ENCODE peak calls at places on chromosomes 4 and X, in four cellular contexts. One of them, this sample, is unnamed.

GRCh38 chrX:41421071-41421729 is 25.9 kb upstream of the NYX start:
- DNase-seq in AG09319: no peak
- DNase-seq in activated gamma-delta T cell treated with Interleukin-2 at 50 U/mL for 16 hours: no peak
- DNase-seq in tibial artery: no peak
- DNase-seq in this sample: no peak

GRCh38 chr4:581753-582361 is 5.8 kb upstream of the TMEM271 start:
- DNase-seq in activated gamma-delta T cell treated with Interleukin-2 at 50 U/mL for 16 hours: no peak
- DNase-seq in AG09319: no peak
- DNase-seq in tibial artery: no peak
- DNase-seq in this sample: no peak

GRCh38 chr4:40908702-40909362 is 159.1 kb downstream of the NSUN7 start:
- DNase-seq in tibial artery: peak
- DNase-seq in activated gamma-delta T cell treated with Interleukin-2 at 50 U/mL for 16 hours: peak
- DNase-seq in AG09319: no peak
- DNase-seq in this sample: no peak

GRCh38 chr4:75180790-75181776 is 248.2 kb downstream of the PARM1 start:
- DNase-seq in AG09319: no peak
- DNase-seq in activated gamma-delta T cell treated with Interleukin-2 at 50 U/mL for 16 hours: no peak
- DNase-seq in tibial artery: peak
- DNase-seq in this sample: no peak

GRCh38 chrX:1477801-1478458 is 25.2 kb upstream of the ASMTL start:
- DNase-seq in activated gamma-delta T cell treated with Interleukin-2 at 50 U/mL for 16 hours: no peak
- DNase-seq in AG09319: no peak
- DNase-seq in tibial artery: no peak
- DNase-seq in this sample: no peak

GRCh38 chr4:106270708-106271107 is 45.3 kb downstream of the TBCK start:
- DNase-seq in AG09319: no peak
- DNase-seq in tibial artery: no peak
- DNase-seq in activated gamma-delta T cell treated with Interleukin-2 at 50 U/mL for 16 hours: no peak
- DNase-seq in this sample: no peak

GRCh38 chr4:1910643-1911042 is 39.5 kb downstream of the NSD2 start:
- DNase-seq in activated gamma-delta T cell treated with Interleukin-2 at 50 U/mL for 16 hours: no peak
- DNase-seq in tibial artery: no peak
- DNase-seq in AG09319: peak
- DNase-seq in this sample: no peak

GRCh38 chrX:50889582-50889981 is 21.0 kb upstream of the BMP15 start:
- DNase-seq in activated gamma-delta T cell treated with Interleukin-2 at 50 U/mL for 16 hours: no peak
- DNase-seq in tibial artery: no peak
- DNase-seq in AG09319: no peak
- DNase-seq in this sample: no peak

GRCh38 chrX:39984191-39984956 is 113.4 kb downstream of the BCOR start:
- DNase-seq in activated gamma-delta T cell treated with Interleukin-2 at 50 U/mL for 16 hours: no peak
- DNase-seq in tibial artery: no peak
- DNase-seq in AG09319: no peak
- DNase-seq in this sample: no peak

GRCh38 chr4:32569844-32570243 is 1849.7 kb downstream of the PCDH7 start:
- DNase-seq in activated gamma-delta T cell treated with Interleukin-2 at 50 U/mL for 16 hours: no peak
- DNase-seq in tibial artery: no peak
- DNase-seq in AG09319: no peak
- DNase-seq in this sample: no peak

GRCh38 chr4:10033191-10033881 is 12.0 kb upstream of the SLC2A9 start:
- DNase-seq in AG09319: no peak
- DNase-seq in activated gamma-delta T cell treated with Interleukin-2 at 50 U/mL for 16 hours: no peak
- DNase-seq in tibial artery: peak
- DNase-seq in this sample: no peak

GRCh38 chr4:152704788-152705187 is 25.0 kb upstream of the TMEM154 start:
- DNase-seq in activated gamma-delta T cell treated with Interleukin-2 at 50 U/mL for 16 hours: no peak
- DNase-seq in AG09319: no peak
- DNase-seq in tibial artery: no peak
- DNase-seq in this sample: no peak

GRCh38 chrX:154002215-154002719 is 17.4 kb downstream of the IRAK1 start:
- DNase-seq in activated gamma-delta T cell treated with Interleukin-2 at 50 U/mL for 16 hours: peak
- DNase-seq in tibial artery: no peak
- DNase-seq in AG09319: peak
- DNase-seq in this sample: no peak

GRCh38 chr4:62814510-62815047 is 1594.7 kb downstream of the TECRL start:
- DNase-seq in tibial artery: no peak
- DNase-seq in AG09319: no peak
- DNase-seq in activated gamma-delta T cell treated with Interleukin-2 at 50 U/mL for 16 hours: no peak
- DNase-seq in this sample: no peak

GRCh38 chrX:69163936-69164741 is 1.1 kb downstream of the PJA1 start:
- DNase-seq in AG09319: no peak
- DNase-seq in tibial artery: no peak
- DNase-seq in activated gamma-delta T cell treated with Interleukin-2 at 50 U/mL for 16 hours: peak
- DNase-seq in this sample: no peak

GRCh38 chrX:66918511-66918910 is 279.6 kb upstream of the EDA2R start:
- DNase-seq in tibial artery: no peak
- DNase-seq in AG09319: no peak
- DNase-seq in activated gamma-delta T cell treated with Interleukin-2 at 50 U/mL for 16 hours: no peak
- DNase-seq in this sample: no peak

GRCh38 chr4:100762738-100763137 is 244.9 kb upstream of the EMCN start:
- DNase-seq in activated gamma-delta T cell treated with Interleukin-2 at 50 U/mL for 16 hours: no peak
- DNase-seq in tibial artery: no peak
- DNase-seq in AG09319: no peak
- DNase-seq in this sample: no peak

GRCh38 chrX:30181353-30181752 is 34.0 kb upstream of the MAGEB2 start:
- DNase-seq in tibial artery: no peak
- DNase-seq in AG09319: no peak
- DNase-seq in activated gamma-delta T cell treated with Interleukin-2 at 50 U/mL for 16 hours: no peak
- DNase-seq in this sample: no peak

GRCh38 chrX:30141966-30142365 is 73.4 kb upstream of the MAGEB2 start:
- DNase-seq in activated gamma-delta T cell treated with Interleukin-2 at 50 U/mL for 16 hours: no peak
- DNase-seq in AG09319: peak
- DNase-seq in tibial artery: no peak
- DNase-seq in this sample: no peak

GRCh38 chr4:52126946-52127345 is 75.8 kb downstream of the SPATA18 start:
- DNase-seq in tibial artery: no peak
- DNase-seq in activated gamma-delta T cell treated with Interleukin-2 at 50 U/mL for 16 hours: no peak
- DNase-seq in AG09319: no peak
- DNase-seq in this sample: peak

This sample was measured in brain pericyte.